ENCODE peak calls at places on chromosomes 3 and 15, in nine cellular contexts. One of them, this sample, is unnamed.
A peak's percentile ranks its signal among the peaks of the same experiment; 100 is the strongest.

GRCh38 chr15:69647160-69647513 is 194.5 kb downstream of the RPLP1 start:
- DNase-seq in A673: no peak
- DNase-seq in posterior cingulate gyrus: no peak
- DNase-seq in activated CD8-positive, alpha-beta memory T cell treated with anti-CD3 and anti-CD28 coated beads, Interleukin-2, amount 50 U/mL, for 48 hours: peak; percentile 22
- DNase-seq in CD14-positive monocyte: no peak
- DNase-seq in NCI-H2029: no peak
- DNase-seq in M059J: no peak
- DNase-seq in fibroblast of lung: no peak
- DNase-seq in heart left ventricle: no peak
- DNase-seq in this sample: no peak

GRCh38 chr15:42775431-42775830 is 38.5 kb upstream of the CDAN1 start:
- DNase-seq in CD14-positive monocyte: no peak
- DNase-seq in heart left ventricle: no peak
- DNase-seq in posterior cingulate gyrus: no peak
- DNase-seq in activated CD8-positive, alpha-beta memory T cell treated with anti-CD3 and anti-CD28 coated beads, Interleukin-2, amount 50 U/mL, for 48 hours: no peak
- DNase-seq in M059J: no peak
- DNase-seq in NCI-H2029: no peak
- DNase-seq in fibroblast of lung: no peak
- DNase-seq in A673: no peak
- DNase-seq in this sample: no peak

GRCh38 chr3:184117649-184118048 is 17.5 kb upstream of the EIF2B5 start:
- DNase-seq in fibroblast of lung: no peak
- DNase-seq in NCI-H2029: no peak
- DNase-seq in M059J: no peak
- DNase-seq in posterior cingulate gyrus: no peak
- DNase-seq in heart left ventricle: no peak
- DNase-seq in CD14-positive monocyte: no peak
- DNase-seq in activated CD8-positive, alpha-beta memory T cell treated with anti-CD3 and anti-CD28 coated beads, Interleukin-2, amount 50 U/mL, for 48 hours: no peak
- DNase-seq in A673: peak; percentile 65
- DNase-seq in this sample: no peak

GRCh38 chr3:113274425-113274824 is 63.1 kb downstream of the BOC start:
- DNase-seq in activated CD8-positive, alpha-beta memory T cell treated with anti-CD3 and anti-CD28 coated beads, Interleukin-2, amount 50 U/mL, for 48 hours: peak; percentile 40
- DNase-seq in A673: no peak
- DNase-seq in posterior cingulate gyrus: no peak
- DNase-seq in heart left ventricle: no peak
- DNase-seq in NCI-H2029: no peak
- DNase-seq in M059J: no peak
- DNase-seq in fibroblast of lung: no peak
- DNase-seq in CD14-positive monocyte: no peak
- DNase-seq in this sample: no peak

GRCh38 chr15:50227076-50227475 is 38.5 kb downstream of the HDC start:
- DNase-seq in M059J: peak; percentile 88
- DNase-seq in CD14-positive monocyte: no peak
- DNase-seq in fibroblast of lung: peak; percentile 88
- DNase-seq in NCI-H2029: no peak
- DNase-seq in activated CD8-positive, alpha-beta memory T cell treated with anti-CD3 and anti-CD28 coated beads, Interleukin-2, amount 50 U/mL, for 48 hours: no peak
- DNase-seq in heart left ventricle: no peak
- DNase-seq in A673: no peak
- DNase-seq in posterior cingulate gyrus: no peak
- DNase-seq in this sample: peak; percentile 17

GRCh38 chr3:64945171-64945684 is 257.4 kb upstream of the ADAMTS9 start:
- DNase-seq in posterior cingulate gyrus: no peak
- DNase-seq in heart left ventricle: peak; percentile 24
- DNase-seq in fibroblast of lung: no peak
- DNase-seq in A673: peak; percentile 78
- DNase-seq in activated CD8-positive, alpha-beta memory T cell treated with anti-CD3 and anti-CD28 coated beads, Interleukin-2, amount 50 U/mL, for 48 hours: no peak
- DNase-seq in M059J: no peak
- DNase-seq in NCI-H2029: no peak
- DNase-seq in CD14-positive monocyte: no peak
- DNase-seq in this sample: peak; percentile 26

GRCh38 chr15:40693904-40694705 is 869 bp upstream of the RAD51 start:
- DNase-seq in CD14-positive monocyte: peak; percentile 69
- DNase-seq in posterior cingulate gyrus: no peak
- DNase-seq in NCI-H2029: no peak
- DNase-seq in A673: no peak
- DNase-seq in heart left ventricle: no peak
- DNase-seq in M059J: no peak
- DNase-seq in activated CD8-positive, alpha-beta memory T cell treated with anti-CD3 and anti-CD28 coated beads, Interleukin-2, amount 50 U/mL, for 48 hours: no peak
- DNase-seq in fibroblast of lung: no peak
- DNase-seq in this sample: peak; percentile 3

GRCh38 chr3:184448321-184449160 is 68.7 kb downstream of the CHRD start:
- DNase-seq in activated CD8-positive, alpha-beta memory T cell treated with anti-CD3 and anti-CD28 coated beads, Interleukin-2, amount 50 U/mL, for 48 hours: no peak
- DNase-seq in heart left ventricle: no peak
- DNase-seq in A673: peak; percentile 48
- DNase-seq in CD14-positive monocyte: no peak
- DNase-seq in posterior cingulate gyrus: no peak
- DNase-seq in NCI-H2029: no peak
- DNase-seq in fibroblast of lung: peak; percentile 99
- DNase-seq in M059J: peak; percentile 99
- DNase-seq in this sample: peak; percentile 93

GRCh38 chr3:29694783-29695182 is 413.9 kb downstream of the RBMS3 start:
- DNase-seq in NCI-H2029: no peak
- DNase-seq in heart left ventricle: no peak
- DNase-seq in CD14-positive monocyte: no peak
- DNase-seq in A673: peak; percentile 81
- DNase-seq in M059J: peak; percentile 94
- DNase-seq in activated CD8-positive, alpha-beta memory T cell treated with anti-CD3 and anti-CD28 coated beads, Interleukin-2, amount 50 U/mL, for 48 hours: no peak
- DNase-seq in posterior cingulate gyrus: no peak
- DNase-seq in fibroblast of lung: peak; percentile 99
- DNase-seq in this sample: peak; percentile 98

GRCh38 chr15:66178531-66178910 is 75.0 kb downstream of the MEGF11 start:
- DNase-seq in A673: no peak
- DNase-seq in activated CD8-positive, alpha-beta memory T cell treated with anti-CD3 and anti-CD28 coated beads, Interleukin-2, amount 50 U/mL, for 48 hours: no peak
- DNase-seq in CD14-positive monocyte: no peak
- DNase-seq in M059J: no peak
- DNase-seq in NCI-H2029: no peak
- DNase-seq in fibroblast of lung: no peak
- DNase-seq in posterior cingulate gyrus: no peak
- DNase-seq in heart left ventricle: no peak
- DNase-seq in this sample: no peak